ENCODE peak calls at places on chromosome 1, in five cellular contexts. F, V, Z, H and M are unnamed samples.
A peak's percentile ranks its signal among the peaks of the same experiment; 100 is the strongest.

GRCh38 chr1:91891486-91891885 is 5.5 kb upstream of the TGFBR3 start:
- DNase-seq in F (no peak), V (no peak), Z (no peak), H (no peak), M (no peak)

GRCh38 chr1:66730462-66730861 is 21.8 kb upstream of the DYNLT5 start:
- DNase-seq in F (no peak), V (no peak), Z (no peak), H (no peak), M (no peak)

GRCh38 chr1:92623187-92623778 is 136.6 kb upstream of the GFI1 start:
- DNase-seq in F (no peak), V (peak; percentile 1), Z (peak; percentile 27), H (peak; percentile 10), M (peak; percentile 5)

GRCh38 chr1:82318265-82318664 is 517.5 kb downstream of the ADGRL2 start:
- DNase-seq in F (no peak), V (no peak), Z (no peak), H (no peak), M (no peak)

GRCh38 chr1:50603274-50604271 is 180.3 kb upstream of the DMRTA2 start:
- DNase-seq in F (no peak), V (peak; percentile 40), Z (no peak), H (no peak), M (no peak)

GRCh38 chr1:153563991-153564390 is 1.7 kb downstream of the S100A2 start:
- DNase-seq in F (no peak), V (no peak), Z (no peak), H (no peak), M (no peak)

GRCh38 chr1:24906760-24907490 is 23.2 kb downstream of the RUNX3 start:
- DNase-seq in F (no peak), V (no peak), Z (no peak), H (no peak), M (no peak)

GRCh38 chr1:92883297-92883696 is 51.5 kb downstream of the RPL5 start:
- DNase-seq in F (no peak), V (no peak), Z (no peak), H (no peak), M (no peak)

GRCh38 chr1:85125891-85126290 is 74.9 kb downstream of the SYDE2 start:
- DNase-seq in F (no peak), V (no peak), Z (no peak), H (no peak), M (no peak)

GRCh38 chr1:15206418-15207030 is 40.5 kb upstream of the FHAD1 start:
- DNase-seq in F (no peak), V (no peak), Z (no peak), H (peak; percentile 88), M (no peak)

GRCh38 chr1:47579809-47580208 is 142.0 kb downstream of the FOXD2 start:
- DNase-seq in F (no peak), V (no peak), Z (no peak), H (no peak), M (no peak)

GRCh38 chr1:110542730-110543129 is 23.8 kb upstream of the KCNA10 start:
- DNase-seq in F (no peak), V (no peak), Z (no peak), H (no peak), M (peak; percentile 66)

GRCh38 chr1:115117303-115117702 is 28.0 kb upstream of the TSPAN2 start:
- DNase-seq in F (no peak), V (no peak), Z (no peak), H (no peak), M (no peak)

GRCh38 chr1:43766086-43766784 is 58.9 kb downstream of the ST3GAL3 start:
- DNase-seq in F (no peak), V (no peak), Z (no peak), H (no peak), M (no peak)

GRCh38 chr1:21184266-21184665 is 7.6 kb upstream of the EIF4G3 start:
- DNase-seq in F (no peak), V (no peak), Z (no peak), H (no peak), M (no peak)

GRCh38 chr1:38097256-38097655 is 50.7 kb upstream of the POU3F1 start:
- DNase-seq in F (no peak), V (no peak), Z (no peak), H (no peak), M (no peak)

GRCh38 chr1:84298688-84299535 is 2.6 kb upstream of the SAMD13 start:
- DNase-seq in F (no peak), V (no peak), Z (peak; percentile 77), H (no peak), M (peak; percentile 30)

GRCh38 chr1:160748182-160748876 is 9.3 kb downstream of the SLAMF7 start:
- DNase-seq in F (no peak), V (no peak), Z (no peak), H (no peak), M (no peak)

GRCh38 chr1:154863702-154864174 is 6.3 kb downstream of the KCNN3 start:
- DNase-seq in F (no peak), V (peak; percentile 42), Z (peak; percentile 53), H (peak; percentile 34), M (peak; percentile 76)

DNA sequence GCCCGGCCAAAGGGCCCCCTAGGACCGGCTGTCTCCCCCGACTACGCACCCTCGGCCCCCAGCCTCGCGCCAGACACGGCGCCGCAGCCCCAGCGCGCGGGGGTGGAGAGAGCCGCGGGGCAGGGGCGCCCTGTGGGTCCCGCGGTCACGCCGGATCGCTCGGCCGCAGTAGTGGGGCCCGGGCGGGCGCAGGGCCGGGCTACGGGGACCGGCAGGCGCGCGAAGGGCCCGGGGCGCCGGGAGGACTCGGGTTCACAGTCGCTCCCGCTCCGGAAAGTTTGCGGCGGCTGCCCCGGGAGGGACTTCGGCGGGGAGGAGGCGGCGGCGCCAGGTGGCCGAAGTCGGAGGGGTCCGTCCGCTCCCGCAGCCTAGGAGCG is 7.1 kb upstream of the ZNF669 start:
- DNase-seq in F (no peak), V (no peak), Z (peak; percentile 83), H (no peak), M (peak; percentile 55)
- TF ChIP-seq JUND in F (no peak), V (no peak), Z (no peak), H (no peak), M (no peak)

GRCh38 chr1:39160703-39161102 is 43.8 kb upstream of the MACF1 start:
- DNase-seq in F (no peak), V (no peak), Z (no peak), H (no peak), M (no peak)

GRCh38 chr1:39159224-39160036 is 45.1 kb upstream of the MACF1 start:
- DNase-seq in F (no peak), V (peak; percentile 28), Z (no peak), H (peak; percentile 75), M (no peak)

GRCh38 chr1:39157304-39157703 is 47.2 kb upstream of the MACF1 start:
- DNase-seq in F (no peak), V (no peak), Z (no peak), H (no peak), M (no peak)

GRCh38 chr1:39154553-39155361 is 49.7 kb upstream of the MACF1 start:
- DNase-seq in F (no peak), V (no peak), Z (no peak), H (peak; percentile 57), M (no peak)

DNA sequence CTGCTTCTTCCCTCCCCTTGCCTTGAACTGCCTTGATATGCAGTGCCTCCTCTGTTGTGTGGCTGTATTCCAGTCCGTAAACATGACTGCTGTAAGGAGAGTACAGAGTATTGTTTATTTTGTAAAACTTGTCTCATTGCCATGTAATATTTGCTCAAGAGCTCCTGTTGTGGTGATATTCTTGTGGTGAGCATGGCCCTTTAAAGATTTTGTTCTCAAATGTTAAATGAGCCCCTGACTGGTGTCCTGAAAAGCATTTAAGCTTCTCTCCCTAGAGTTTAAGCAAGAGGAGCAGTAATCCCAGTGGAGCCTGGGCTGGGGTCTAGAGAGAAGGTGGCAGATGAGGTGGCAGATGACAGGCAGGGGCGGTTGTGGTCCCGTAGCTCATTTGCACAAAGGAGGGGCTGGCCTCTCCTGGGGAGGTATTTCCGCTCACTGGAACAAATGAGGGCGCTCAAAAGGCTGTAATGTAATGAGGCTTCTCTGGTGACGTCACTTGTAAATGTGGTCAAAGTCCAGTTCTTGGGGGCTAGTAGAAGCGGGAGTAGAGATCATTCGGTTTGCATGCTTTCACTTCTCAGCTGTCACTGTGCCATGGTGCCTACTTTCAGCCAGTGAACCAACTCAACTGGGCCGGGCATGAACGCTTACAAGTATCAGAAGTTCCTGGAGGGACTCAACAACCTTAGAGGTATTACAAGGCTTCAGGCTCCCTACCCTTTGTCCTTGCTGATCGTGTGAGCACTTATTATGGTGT is 46.0 kb upstream of the MACF1 start:
- DNase-seq in F (no peak), V (no peak), Z (no peak), H (peak; percentile 99), M (no peak)
- TF ChIP-seq JUND in F (peak; percentile 61), V (no peak), Z (no peak), H (no peak), M (no peak)

GRCh38 chr1:152003846-152004442 is 10.3 kb upstream of the S100A10 start:
- DNase-seq in F (no peak), V (no peak), Z (no peak), H (no peak), M (no peak)
- TF ChIP-seq JUND in F (no peak), V (no peak), Z (no peak), H (no peak), M (no peak)

GRCh38 chr1:184487561-184488200 is 100.9 kb downstream of the C1orf21 start:
- DNase-seq in F (no peak), V (no peak), Z (no peak), H (no peak), M (no peak)

GRCh38 chr1:184489908-184490307 is 103.1 kb downstream of the C1orf21 start:
- DNase-seq in F (no peak), V (no peak), Z (peak; percentile 25), H (no peak), M (no peak)

GRCh38 chr1:184483101-184483813 is 96.4 kb downstream of the C1orf21 start:
- DNase-seq in F (no peak), V (no peak), Z (no peak), H (no peak), M (peak; percentile 74)

GRCh38 chr1:184486761-184487445 is 100.1 kb downstream of the C1orf21 start:
- DNase-seq in F (no peak), V (no peak), Z (no peak), H (no peak), M (no peak)

GRCh38 chr1:184485731-184486723 is 99.2 kb downstream of the C1orf21 start:
- DNase-seq in F (no peak), V (no peak), Z (no peak), H (no peak), M (no peak)
- TF ChIP-seq JUND in F (no peak), V (no peak), Z (no peak), H (no peak), M (no peak)

GRCh38 chr1:78047131-78047530 is 1.4 kb downstream of the GIPC2 start:
- DNase-seq in F (no peak), V (no peak), Z (no peak), H (no peak), M (no peak)

GRCh38 chr1:78044796-78045599 is 768 bp upstream of the GIPC2 start:
- DNase-seq in F (no peak), V (no peak), Z (no peak), H (no peak), M (no peak)

GRCh38 chr1:78043436-78043835 is 2.3 kb upstream of the GIPC2 start:
- DNase-seq in F (no peak), V (no peak), Z (no peak), H (no peak), M (no peak)

GRCh38 chr1:78045850-78046778 is at the start of gene GIPC2:
- DNase-seq in F (no peak), V (no peak), Z (peak; percentile 69), H (peak; percentile 31), M (no peak)

GRCh38 chr1:78045600-78045849 is 241 bp upstream of the GIPC2 start:
- DNase-seq in F (no peak), V (no peak), Z (no peak), H (no peak), M (no peak)
- TF ChIP-seq JUND in F (no peak), V (no peak), Z (no peak), H (no peak), M (no peak)